ENCODE peak calls at places on chromosomes 3 and 15, in four cellular contexts. B, C, L and U are unnamed samples.

GRCh38 chr15:83285979-83286553 is 1.6 kb upstream of the BNC1 start:
- DNase-seq in B (no peak), C (no peak), L (no peak), U (no peak)

GRCh38 chr15:98400120-98400519 is 248.2 kb upstream of the IGF1R start:
- DNase-seq in B (no peak), C (no peak), L (no peak), U (no peak)

GRCh38 chr3:77079988-77080585 is 40.2 kb downstream of the ROBO2 start:
- DNase-seq in B (no peak), C (no peak), L (no peak), U (no peak)

GRCh38 chr15:78931439-78931981 is 13.3 kb downstream of the CTSH start:
- DNase-seq in B (no peak), C (no peak), L (no peak), U (no peak)

GRCh38 chr15:78263351-78263781 is 996 bp upstream of the DNAJA4 start:
- DNase-seq in B (no peak), C (no peak), L (no peak), U (no peak)

GRCh38 chr15:35168464-35168863 is 83.4 kb upstream of the NANOGP8 start:
- DNase-seq in B (no peak), C (no peak), L (no peak), U (no peak)

GRCh38 chr15:92527197-92527596 is 128.4 kb downstream of the FAM174B start:
- DNase-seq in B (no peak), C (no peak), L (no peak), U (no peak)

GRCh38 chr3:193744822-193745684 is 152.0 kb downstream of the OPA1 start:
- DNase-seq in B (no peak), C (no peak), L (no peak), U (no peak)

GRCh38 chr15:59099162-59099685 is 5.7 kb upstream of the CCNB2 start:
- DNase-seq in B (no peak), C (no peak), L (no peak), U (no peak)

GRCh38 chr3:42398080-42398479 is 12.3 kb downstream of the LYZL4 start:
- DNase-seq in B (no peak), C (no peak), L (no peak), U (no peak)

GRCh38 chr15:100036030-100036429 is 302.8 kb upstream of the LYSMD4 start:
- DNase-seq in B (no peak), C (no peak), L (no peak), U (no peak)

GRCh38 chr15:48414015-48414414 is 82.8 kb downstream of the DUT start:
- DNase-seq in B (no peak), C (no peak), L (no peak), U (no peak)

GRCh38 chr3:59266551-59266950 is 216.7 kb upstream of the CFAP20DC start:
- DNase-seq in B (no peak), C (no peak), L (no peak), U (no peak)

GRCh38 chr15:93158104-93158503 is 69.1 kb upstream of the RGMA start:
- DNase-seq in B (no peak), C (no peak), L (no peak), U (no peak)

GRCh38 chr3:126540342-126540849 is 16.4 kb downstream of the CHST13 start:
- DNase-seq in B (no peak), C (no peak), L (no peak), U (no peak)

GRCh38 chr3:47283596-47284364 is 1.0 kb downstream of the KLHL18 start:
- DNase-seq in B (peak; percentile 3), C (peak; percentile 7), L (no peak), U (no peak)

GRCh38 chr3:105730973-105731372 is 137.8 kb downstream of the CBLB start:
- DNase-seq in B (no peak), C (no peak), L (no peak), U (no peak)

GRCh38 chr15:74954515-74954914 is 2.1 kb downstream of the RPP25 start:
- DNase-seq in B (no peak), C (no peak), L (no peak), U (no peak)

GRCh38 chr3:148077951-148078350 is 619.8 kb upstream of the AGTR1 start:
- DNase-seq in B (no peak), C (no peak), L (no peak), U (no peak)

GRCh38 chr15:68812069-68812468 is 8.6 kb downstream of the ANP32A start:
- DNase-seq in B (no peak), C (no peak), L (no peak), U (no peak)

GRCh38 chr3:25438791-25439555 is 10.9 kb downstream of the RARB start:
- DNase-seq in B (no peak), C (no peak), L (no peak), U (no peak)

GRCh38 chr3:152622813-152623167 is 212.1 kb upstream of the P2RY1 start:
- DNase-seq in B (no peak), C (no peak), L (no peak), U (no peak)

GRCh38 chr3:117885046-117885445 is 1149.6 kb downstream of the IGSF11 start:
- DNase-seq in B (no peak), C (no peak), L (no peak), U (no peak)

GRCh38 chr3:190738756-190739155 is 123.7 kb downstream of the GMNC start:
- DNase-seq in B (no peak), C (no peak), L (no peak), U (no peak)

GRCh38 chr3:42749753-42750231 is 23.3 kb downstream of the CCDC13 start:
- DNase-seq in B (no peak), C (no peak), L (no peak), U (peak; percentile 40)

GRCh38 chr15:29818141-29818540 is 4.1 kb downstream of the TJP1 start:
- DNase-seq in B (no peak), C (no peak), L (no peak), U (no peak)

GRCh38 chr3:50246517-50246954 is 10.5 kb downstream of the GNAI2 start:
- DNase-seq in B (peak; percentile 81), C (peak; percentile 75), L (peak; percentile 25), U (no peak)

GRCh38 chr3:133868758-133869429 is 26.8 kb downstream of the RAB6B start:
- DNase-seq in B (no peak), C (no peak), L (no peak), U (no peak)

GRCh38 chr3:15332405-15333098 is at the start of gene SH3BP5:
- DNase-seq in B (peak; percentile 54), C (peak; percentile 59), L (peak; percentile 53), U (peak; percentile 65)

GRCh38 chr3:194185225-194185624 is 49.3 kb downstream of the HES1 start:
- DNase-seq in B (no peak), C (no peak), L (no peak), U (no peak)

GRCh38 chr15:78075490-78076230 is 1.9 kb downstream of the TBC1D2B start:
- DNase-seq in B (no peak), C (no peak), L (no peak), U (no peak)